ENCODE peak calls at places on chromosome 12, in five cellular contexts. I, A, W, P and N are unnamed samples.

GRCh38 chr12:6735448-6736191 is 11.8 kb downstream of the COPS7A start:
- DNase-seq in P (peak; percentile 76), I (peak; percentile 39), W (peak; percentile 77), A (peak; percentile 97), N (peak; percentile 85)

GRCh38 chr12:19657401-19657800 is 218.1 kb downstream of the AEBP2 start:
- DNase-seq in A (no peak), I (no peak), W (peak; percentile 8), P (peak; percentile 27), N (no peak)

GRCh38 chr12:79689477-79690155 is 1.1 kb downstream of the PAWR start:
- DNase-seq in P (peak; percentile 50), W (peak; percentile 46), A (peak; percentile 82), I (peak; percentile 66), N (peak; percentile 79)

GRCh38 chr12:95857799-95858198 is 953 bp upstream of the SNRPF start:
- DNase-seq in I (no peak), A (no peak), W (no peak), P (no peak), N (no peak)

GRCh38 chr12:76559277-76560082 is at the start of gene OSBPL8:
- DNase-seq in I (peak; percentile 93), A (peak; percentile 92), W (peak; percentile 87), P (peak; percentile 84), N (peak; percentile 95)

GRCh38 chr12:46675736-46676135 is 150.1 kb downstream of the SLC38A4 start:
- DNase-seq in A (peak; percentile 36), W (peak; percentile 62), P (peak; percentile 76), I (peak; percentile 10), N (peak; percentile 72)

GRCh38 chr12:15520083-15520482 is 197.8 kb downstream of the PTPRO start:
- DNase-seq in W (no peak), A (no peak), P (no peak), I (no peak), N (no peak)

GRCh38 chr12:70154960-70155589 is 88.2 kb upstream of the CNOT2 start:
- DNase-seq in A (peak; percentile 26), W (peak; percentile 37), I (peak; percentile 65), P (no peak), N (peak; percentile 44)

GRCh38 chr12:102202556-102202955 is 4.9 kb upstream of the PMCH start:
- DNase-seq in W (no peak), P (no peak), I (no peak), A (no peak), N (no peak)

GRCh38 chr12:86186449-86186848 is 69.7 kb downstream of the MGAT4C start:
- DNase-seq in I (no peak), A (peak; percentile 2), W (peak; percentile 30), P (peak; percentile 4), N (peak; percentile 4)

GRCh38 chr12:115002434-115002833 is 318.5 kb upstream of the TBX3 start:
- DNase-seq in W (no peak), P (no peak), A (no peak), I (no peak), N (no peak)

GRCh38 chr12:65935906-65936528 is 111.7 kb downstream of the HMGA2 start:
- DNase-seq in A (peak; percentile 54), W (no peak), P (no peak), I (no peak), N (no peak)

GRCh38 chr12:92421701-92422100 is 276.1 kb upstream of the BTG1 start:
- DNase-seq in P (peak; percentile 80), A (peak; percentile 61), W (peak; percentile 72), I (no peak), N (peak; percentile 49)

GRCh38 chr12:39620664-39621658 is 1.4 kb upstream of the ABCD2 start:
- DNase-seq in I (peak; percentile 49), A (no peak), W (no peak), P (peak; percentile 5), N (no peak)

GRCh38 chr12:79547044-79547734 is 143.6 kb downstream of the PAWR start:
- DNase-seq in W (peak; percentile 20), P (peak; percentile 85), A (peak; percentile 98), I (no peak), N (peak; percentile 91)

GRCh38 chr12:123571343-123571813 is 13.0 kb upstream of the TMED2 start:
- DNase-seq in P (peak; percentile 86), A (peak; percentile 56), I (no peak), W (peak; percentile 98), N (peak; percentile 68)

GRCh38 chr12:28961948-28962384 is 187.1 kb upstream of the FAR2 start:
- DNase-seq in W (peak; percentile 65), A (peak; percentile 46), P (peak; percentile 69), I (no peak), N (no peak)

GRCh38 chr12:68665016-68665569 is 21.7 kb upstream of the NUP107 start:
- DNase-seq in W (no peak), P (peak; percentile 19), A (no peak), I (no peak), N (no peak)

GRCh38 chr12:99983721-99984258 is 946 bp downstream of the ANKS1B start:
- DNase-seq in W (no peak), I (no peak), P (peak; percentile 6), A (no peak), N (peak; percentile 29)

GRCh38 chr12:62903151-62903550 is 31.8 kb downstream of the PPM1H start:
- DNase-seq in I (peak; percentile 61), A (no peak), W (no peak), P (no peak), N (no peak)

GRCh38 chr12:132560831-132561783 is 49.3 kb downstream of the LRCOL1 start:
- DNase-seq in W (peak; percentile 40), P (peak; percentile 42), I (peak; percentile 89), A (peak; percentile 52), N (peak; percentile 67)

GRCh38 chr12:132560421-132560830 is 50.0 kb downstream of the LRCOL1 start:
- DNase-seq in P (no peak), A (peak; percentile 27), I (peak; percentile 47), W (no peak), N (no peak)

GRCh38 chr12:132562489-132563045 is 47.8 kb downstream of the LRCOL1 start:
- DNase-seq in P (no peak), W (no peak), I (peak; percentile 37), A (no peak), N (no peak)

GRCh38 chr12:132559652-132560420 is 50.5 kb downstream of the LRCOL1 start:
- DNase-seq in I (peak; percentile 75), A (peak; percentile 40), P (no peak), W (peak; percentile 11), N (peak; percentile 33)

DNA sequence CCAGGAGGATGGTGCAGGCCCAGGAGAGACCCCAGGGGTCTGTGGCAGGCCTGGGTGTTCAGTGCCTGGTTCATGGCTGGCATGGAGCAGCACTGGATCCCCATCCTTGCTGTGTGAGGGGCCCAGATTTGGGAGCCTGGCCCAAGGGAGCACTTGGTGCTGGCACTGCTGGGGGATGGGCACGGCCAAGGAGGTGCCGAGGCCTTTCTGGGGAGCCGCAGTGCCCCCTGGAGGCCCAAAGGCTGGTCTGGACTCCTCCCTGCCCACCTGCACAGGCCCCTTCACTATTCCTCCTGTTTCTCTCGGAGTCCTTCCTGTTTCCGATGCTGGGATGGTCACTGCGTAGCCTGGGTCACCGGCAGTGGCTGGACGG is 48.6 kb downstream of the LRCOL1 start:
- DNase-seq in A (peak; percentile 12), P (no peak), I (peak; percentile 48), W (peak; percentile 13), N (peak; percentile 21)
- TF ChIP-seq CTCF in A (peak; percentile 57), P (peak; percentile 37), I (peak; percentile 27), W (peak; percentile 37), N (peak; percentile 21)

DNA sequence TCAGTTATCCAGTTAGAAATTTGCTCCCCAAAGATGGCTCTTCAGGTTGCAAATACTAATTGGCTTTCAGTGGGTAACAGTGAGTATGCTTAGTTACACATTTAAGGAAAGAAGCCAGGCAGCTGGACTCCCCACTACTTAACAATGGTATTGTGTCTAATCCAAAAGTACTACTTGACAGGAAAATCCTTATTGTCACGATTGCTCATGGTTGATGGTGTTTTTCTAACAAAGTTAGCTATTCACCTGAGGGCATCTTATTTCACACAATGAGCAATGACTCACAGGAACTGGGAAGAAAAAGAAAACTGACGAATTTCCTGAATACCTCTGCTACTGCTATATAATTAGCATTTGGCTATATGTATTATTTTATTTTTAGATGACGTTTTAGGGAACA is 33.4 kb upstream of the ALG10 start:
- DNase-seq in P (no peak), I (no peak), W (no peak), A (peak; percentile 91), N (peak; percentile 67)
- TF ChIP-seq CTCF in P (no peak), I (no peak), W (no peak), A (no peak), N (no peak)

GRCh38 chr12:104457746-104458644 is 1.2 kb downstream of the CHST11 start:
- DNase-seq in W (no peak), P (peak; percentile 14), A (peak; percentile 17), I (peak; percentile 73), N (peak; percentile 25)

GRCh38 chr12:104455594-104456416 is 943 bp upstream of the CHST11 start:
- DNase-seq in P (no peak), A (no peak), I (peak; percentile 39), W (no peak), N (no peak)

GRCh38 chr12:104456950-104457745 is 400 bp downstream of the CHST11 start:
- DNase-seq in A (peak; percentile 76), P (peak; percentile 81), W (peak; percentile 79), I (peak; percentile 80), N (peak; percentile 84)

GRCh38 chr12:104454997-104455396 is 1.8 kb upstream of the CHST11 start:
- DNase-seq in P (peak; percentile 62), A (peak; percentile 90), I (no peak), W (peak; percentile 89), N (peak; percentile 95)

GRCh38 chr12:104456417-104456949 is at the start of gene CHST11:
- DNase-seq in P (peak; percentile 85), A (peak; percentile 82), I (peak; percentile 92), W (peak; percentile 78), N (peak; percentile 69)
- TF ChIP-seq CTCF in P (peak; percentile 43), A (peak; percentile 37), I (peak; percentile 59), W (peak; percentile 27), N (no peak)

GRCh38 chr12:51812871-51813270 is 35.6 kb downstream of the FIGNL2 start:
- DNase-seq in P (no peak), W (no peak), I (no peak), A (no peak), N (no peak)

GRCh38 chr12:51813931-51814310 is 34.6 kb downstream of the FIGNL2 start:
- DNase-seq in P (no peak), A (no peak), I (no peak), W (no peak), N (no peak)

GRCh38 chr12:51817027-51817953 is 31.2 kb downstream of the FIGNL2 start:
- DNase-seq in A (no peak), W (no peak), I (no peak), P (no peak), N (no peak)

GRCh38 chr12:51815571-51815970 is 32.9 kb downstream of the FIGNL2 start:
- DNase-seq in A (no peak), P (no peak), I (no peak), W (no peak), N (no peak)

DNA sequence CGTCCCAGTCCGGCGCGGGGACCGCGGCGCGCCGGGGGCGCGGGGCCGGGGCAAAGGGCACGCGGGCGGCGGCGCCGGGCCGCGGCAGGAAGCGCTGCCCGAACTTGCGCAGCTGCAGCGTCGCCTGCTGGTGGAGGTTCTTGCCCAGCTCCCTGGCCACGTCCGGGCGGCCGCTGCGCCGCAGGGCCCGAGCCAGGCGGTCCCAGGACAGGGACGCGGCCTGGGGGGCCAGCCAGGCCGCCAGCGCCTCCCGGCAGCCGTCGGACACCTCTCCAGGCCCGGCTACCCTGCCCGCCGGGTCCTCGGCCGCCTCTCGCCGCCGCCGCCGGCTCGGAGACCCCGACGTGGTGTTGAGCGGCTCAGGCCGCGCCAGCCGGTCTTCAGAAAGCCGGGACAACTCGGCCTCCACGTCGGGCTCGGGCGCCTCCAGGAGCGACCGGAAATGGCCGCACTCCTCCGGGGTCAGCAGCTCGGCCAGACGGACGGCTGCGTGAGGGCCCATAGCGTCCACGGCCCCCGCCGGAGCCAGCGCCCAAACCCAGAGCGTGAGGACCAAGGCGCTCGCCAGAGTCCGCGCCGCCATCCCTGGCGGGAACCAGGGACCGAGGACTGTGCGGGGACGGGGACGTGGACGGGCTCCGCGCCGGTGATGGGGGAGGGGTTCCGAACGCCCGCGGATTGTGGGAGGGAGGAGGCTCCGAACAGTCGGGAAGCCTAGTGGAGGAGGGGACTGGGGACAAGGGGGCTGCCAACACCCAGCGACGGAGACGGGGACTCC is 34.0 kb downstream of the FIGNL2 start:
- DNase-seq in A (peak; percentile 18), I (no peak), P (peak; percentile 67), W (peak; percentile 72), N (no peak)
- TF ChIP-seq CTCF in A (peak; percentile 68), I (no peak), P (peak; percentile 66), W (peak; percentile 47), N (peak; percentile 32)